ENCODE peak calls at places on chromosomes 6 and 20, in seven cellular contexts. L is stomach, P is colonic mucosa, A is uterus, M is Peyer's patch, C is heart left ventricle, D is upper lobe of right lung. T is an unnamed sample. For H3K4me1, the result is how much of the 10 kb centered on the place peaks cover.

GRCh38 chr6:99836471-99836870 is 157.6 kb downstream of the MCHR2 start:
- DNase-seq in L (no peak), D (no peak), A (no peak), P (no peak), M (no peak), C (no peak), T (no peak)

GRCh38 chr6:110039996-110040383 is 61.9 kb downstream of the GPR6 start:
- DNase-seq in M (peak), C (no peak), L (peak), D (peak), A (no peak), P (peak), T (no peak)

GRCh38 chr20:63411151-63411897 is 50.2 kb upstream of the CHRNA4 start:
- DNase-seq in C (no peak), L (no peak), M (no peak), P (no peak), A (no peak), D (no peak), T (no peak)

GRCh38 chr20:17786221-17786718 is 86.5 kb downstream of the BANF2 start:
- DNase-seq in P (no peak), C (peak), A (no peak), M (no peak), L (no peak), D (no peak), T (no peak)

GRCh38 chr6:143878272-143878760 is 14.0 kb downstream of the ZC2HC1B start:
- DNase-seq in D (no peak), P (peak), M (no peak), A (no peak), L (no peak), C (no peak), T (no peak)

GRCh38 chr6:22830463-22830862 is 261.1 kb downstream of the HDGFL1 start:
- DNase-seq in P (no peak), D (no peak), M (no peak), C (no peak), L (no peak), A (no peak), T (no peak)

GRCh38 chr6:42984924-42985475 is 630 bp downstream of the PPP2R5D start:
- DNase-seq in C (peak), D (no peak), P (peak), A (no peak), M (no peak), L (no peak), T (no peak)

GRCh38 chr6:70310063-70310694 is 7.3 kb upstream of the COL9A1 start:
- DNase-seq in A (no peak), D (no peak), C (no peak), M (no peak), L (no peak), P (peak), T (no peak)

GRCh38 chr20:62614085-62614960 is 28.0 kb upstream of the SLCO4A1 start:
- DNase-seq in M (no peak), A (no peak), C (no peak), D (no peak), L (no peak), P (no peak), T (no peak)

DNA sequence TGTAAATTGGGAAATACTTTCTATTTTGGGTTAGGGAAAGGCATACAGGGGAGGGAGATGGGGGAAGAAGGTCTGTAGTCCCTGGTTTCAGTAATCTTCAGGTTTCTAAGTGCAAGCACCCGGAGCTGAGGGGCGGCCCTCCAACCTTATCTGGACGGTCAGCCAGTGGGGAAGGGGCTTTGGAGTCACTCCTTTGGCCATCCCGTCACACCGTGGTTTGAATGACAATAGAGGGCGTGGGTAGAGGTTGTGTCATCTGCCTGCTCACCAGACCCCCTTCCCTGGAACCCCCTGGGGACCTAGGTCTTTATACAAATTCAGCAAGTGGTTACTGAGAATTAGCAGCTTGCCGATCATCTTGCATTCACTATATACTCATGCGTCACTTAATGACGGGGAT is 29.0 kb downstream of the STK35 start:
- DNase-seq in A (no peak), C (no peak), D (no peak), M (no peak), L (no peak), P (no peak), T (no peak)
- H3K4me1 ChIP-seq in A (under half), C (half or more), D (under half), M (under half), L (under half), P (under half), T (under half)

DNA sequence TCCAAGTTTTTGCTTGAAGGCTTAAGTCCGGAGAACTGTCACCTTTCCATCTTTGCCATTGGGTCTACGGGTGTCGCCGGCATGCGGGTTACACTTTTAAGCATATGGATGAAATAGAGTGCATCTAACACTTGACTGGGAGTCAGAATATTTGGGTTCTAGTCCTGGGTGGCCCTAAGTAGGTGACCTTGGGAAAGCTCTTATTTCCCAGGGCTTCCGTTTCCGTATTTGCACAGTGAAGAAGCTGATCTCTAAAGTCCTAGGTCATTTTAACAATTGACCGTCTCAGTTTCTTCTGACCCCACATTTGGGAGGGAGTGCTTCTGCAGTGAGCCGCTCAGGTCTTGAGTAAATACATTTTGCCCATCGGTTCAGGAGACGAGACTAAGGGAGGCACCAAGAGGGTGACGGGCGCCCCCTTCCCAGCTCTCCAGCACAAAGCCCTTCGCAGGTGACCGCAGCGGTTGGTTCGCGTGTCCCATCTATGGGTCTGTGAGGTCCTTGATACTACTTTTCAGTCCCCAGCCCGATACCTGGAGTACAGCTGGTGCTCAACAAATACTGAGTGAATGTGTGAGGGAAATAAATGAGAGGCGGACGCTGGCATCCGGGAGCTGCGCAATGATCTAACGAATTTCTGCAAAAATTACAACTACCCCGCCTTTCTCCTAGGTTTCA is 580 bp upstream of the BLTP3A start:
- DNase-seq in P (peak), A (peak), D (peak), M (peak), C (peak), L (peak), T (peak)
- TF ChIP-seq CTCF in P (no peak), A (no peak), D (no peak), M (no peak), C (peak), L (no peak), T (peak)

DNA sequence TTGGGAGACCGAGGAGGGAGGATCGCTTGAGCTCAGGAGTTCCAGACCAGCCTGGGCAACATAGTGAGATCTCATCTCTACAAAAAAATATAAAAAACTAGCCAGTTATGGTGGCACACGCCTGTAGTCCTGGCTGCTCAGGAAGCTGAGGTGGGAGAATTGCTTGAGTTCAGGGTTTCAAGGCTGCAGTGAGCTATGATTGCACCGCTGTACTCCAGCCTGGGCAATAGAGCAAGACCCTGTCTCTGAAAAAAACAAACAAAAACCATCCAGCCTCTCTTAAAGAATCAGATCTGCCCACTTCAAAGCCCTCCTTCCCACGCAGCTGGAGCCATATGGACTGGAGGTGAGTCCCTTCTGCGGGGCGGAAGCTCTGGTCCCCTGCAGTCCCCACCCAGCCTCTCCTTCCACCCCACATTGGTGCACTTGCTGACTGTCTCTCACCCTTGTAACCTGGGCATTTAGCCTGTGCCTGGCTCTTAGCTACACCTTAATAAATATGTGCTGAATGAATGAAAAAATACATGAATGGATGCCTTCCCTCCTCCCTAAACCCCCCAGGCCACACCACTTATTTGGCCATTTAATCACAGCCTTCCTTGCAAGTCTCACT is 7.2 kb upstream of the PARD6B start:
- DNase-seq in A (no peak), C (no peak), L (no peak), D (no peak), P (no peak), M (no peak), T (no peak)
- H3K4me1 ChIP-seq in A (under half), C (under half), L (under half), D (under half), P (under half), M (under half), T (half or more)

DNA sequence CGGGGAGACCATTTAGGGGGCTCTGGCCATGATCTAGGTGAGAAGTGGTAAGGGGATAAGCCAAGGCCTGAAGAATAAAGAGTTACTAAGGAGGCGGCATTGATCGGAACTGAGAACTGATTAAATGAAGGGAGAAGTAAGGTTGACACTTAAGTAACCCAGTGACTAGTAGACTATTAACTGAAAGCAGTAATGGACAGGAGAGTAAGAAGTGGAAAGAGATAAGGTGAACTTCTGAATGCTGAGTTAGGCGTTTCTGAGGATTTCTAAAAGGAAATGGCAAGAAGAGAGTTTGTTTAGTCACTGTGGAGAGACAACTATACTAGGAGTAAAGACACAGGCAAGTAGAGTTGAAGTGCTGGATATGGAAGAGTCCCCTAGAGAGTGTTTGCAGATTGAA is 1.9 kb downstream of the ABCF1 start:
- DNase-seq in C (no peak), P (no peak), M (no peak), A (no peak), L (no peak), D (no peak), T (no peak)
- TF ChIP-seq CTCF in C (no peak), P (no peak), M (no peak), A (no peak), L (no peak), D (no peak), T (no peak)

GRCh38 chr6:111761783-111762312 is 111.4 kb downstream of the FYN start:
- DNase-seq in M (peak), A (no peak), C (no peak), P (no peak), D (no peak), L (no peak), T (no peak)

GRCh38 chr6:111757342-111757741 is 115.9 kb downstream of the FYN start:
- DNase-seq in P (no peak), M (no peak), L (no peak), D (no peak), C (no peak), A (no peak), T (no peak)

GRCh38 chr6:111759836-111760785 is 113.1 kb downstream of the FYN start:
- DNase-seq in C (no peak), L (no peak), M (no peak), P (no peak), A (peak), D (no peak), T (no peak)

GRCh38 chr6:111758608-111759293 is 114.5 kb downstream of the FYN start:
- DNase-seq in A (no peak), C (no peak), P (no peak), L (no peak), D (no peak), M (no peak), T (no peak)

GRCh38 chr6:111759413-111759835 is 113.8 kb downstream of the FYN start:
- DNase-seq in A (no peak), M (no peak), P (no peak), C (no peak), D (no peak), L (no peak), T (no peak)
- H3K4me1 ChIP-seq in A (under half), M (under half), P (under half), C (half or more), D (under half), L (under half), T (under half)

GRCh38 chr6:157466340-157466643 is 85.3 kb downstream of the ZDHHC14 start:
- DNase-seq in A (no peak), L (no peak), D (no peak), P (no peak), C (no peak), M (no peak), T (no peak)
- TF ChIP-seq CTCF in A (no peak), L (no peak), D (no peak), P (no peak), C (no peak), M (no peak), T (no peak)

GRCh38 chr6:7114744-7115451 is 7.1 kb downstream of the RREB1 start:
- DNase-seq in C (no peak), L (no peak), P (peak), D (no peak), M (no peak), A (no peak), T (no peak)
- H3K4me1 ChIP-seq in C (half or more), L (under half), P (under half), D (half or more), M (half or more), A (under half), T (under half)

GRCh38 chr6:103854059-103854458 is 1005.7 kb downstream of the HACE1 start:
- DNase-seq in L (no peak), P (no peak), A (no peak), M (no peak), C (no peak), D (no peak), T (no peak)
- TF ChIP-seq CTCF in L (no peak), P (no peak), A (no peak), M (no peak), C (no peak), D (no peak), T (no peak)

T was measured in Caco-2.